ENCODE peak calls at places on chromosomes 16 and 17, in six cellular contexts. X is A549, Z is K562, L is H1, D is GM12878, P is SK-N-SH. T is an unnamed sample.

GRCh38 chr16:555528-556478 is 4.4 kb upstream of the PRR35 start:
- DNase-seq in X (no peak), Z (no peak), L (no peak), D (no peak), P (peak), T (no peak)

GRCh38 chr16:51113254-51114125 is 37.6 kb downstream of the SALL1 start:
- DNase-seq in X (no peak), Z (no peak), L (no peak), D (no peak), P (no peak), T (no peak)

GRCh38 chr16:51755039-51755501 is 604.0 kb upstream of the SALL1 start:
- DNase-seq in X (no peak), Z (no peak), L (no peak), D (no peak), P (no peak), T (no peak)

GRCh38 chr17:56809820-56810179 is 23.9 kb downstream of the C17orf67 start:
- DNase-seq in X (no peak), Z (no peak), L (no peak), D (no peak), P (no peak), T (no peak)

GRCh38 chr16:55051571-55051970 is 120.9 kb downstream of the IRX5 start:
- DNase-seq in X (no peak), Z (no peak), L (no peak), D (no peak), P (no peak), T (no peak)

GRCh38 chr16:78665373-78665772 is 565.9 kb downstream of the WWOX start:
- DNase-seq in X (no peak), Z (no peak), L (no peak), D (no peak), P (no peak), T (no peak)

GRCh38 chr16:2686912-2687507 is 4.7 kb downstream of the KCTD5 start:
- DNase-seq in X (no peak), Z (peak), L (no peak), D (peak), P (no peak), T (no peak)

GRCh38 chr17:43212641-43213490 is 1.2 kb downstream of the TMEM106A start:
- DNase-seq in X (no peak), Z (no peak), L (no peak), D (peak), P (no peak), T (no peak)

GRCh38 chr16:2079311-2079800 is 31.6 kb downstream of the TSC2 start:
- DNase-seq in X (no peak), Z (no peak), L (no peak), D (no peak), P (no peak), T (no peak)

GRCh38 chr16:4936991-4937781 is at the start of gene PPL:
- DNase-seq in X (no peak), Z (peak), L (no peak), D (no peak), P (peak), T (peak)

GRCh38 chr16:88719267-88719932 is 13.1 kb downstream of the CTU2 start:
- DNase-seq in X (no peak), Z (no peak), L (no peak), D (no peak), P (no peak), T (no peak)

GRCh38 chr17:61720016-61720795 is 129.2 kb upstream of the NACA2 start:
- DNase-seq in X (no peak), Z (no peak), L (no peak), D (no peak), P (no peak), T (no peak)

GRCh38 chr17:45146616-45147101 is 1.6 kb upstream of the HEXIM1 start:
- DNase-seq in X (no peak), Z (peak), L (no peak), D (no peak), P (no peak), T (no peak)

GRCh38 chr16:2199095-2199494 is 2.7 kb upstream of the CASKIN1 start:
- DNase-seq in X (no peak), Z (no peak), L (no peak), D (no peak), P (no peak), T (no peak)

GRCh38 chr17:39139137-39139516 is 12.3 kb downstream of the PLXDC1 start:
- DNase-seq in X (peak), Z (no peak), L (no peak), D (no peak), P (no peak), T (no peak)

GRCh38 chr17:79630120-79630519 is 19.3 kb upstream of the RBFOX3 start:
- DNase-seq in X (peak), Z (no peak), L (no peak), D (no peak), P (peak), T (no peak)

GRCh38 chr17:13584701-13585080 is 17.0 kb downstream of the HS3ST3A1 start:
- DNase-seq in X (no peak), Z (no peak), L (no peak), D (no peak), P (no peak), T (no peak)

GRCh38 chr16:87198328-87198731 is 118.9 kb downstream of the C16orf95 start:
- DNase-seq in X (no peak), Z (no peak), L (no peak), D (no peak), P (peak), T (no peak)

GRCh38 chr17:43401293-43401692 is 2.5 kb downstream of the ARL4D start:
- DNase-seq in X (peak), Z (no peak), L (no peak), D (no peak), P (no peak), T (no peak)

GRCh38 chr16:88481851-88482250 is 28.8 kb downstream of the ZFPM1 start:
- DNase-seq in X (no peak), Z (no peak), L (no peak), D (no peak), P (no peak), T (no peak)

GRCh38 chr17:60039096-60039495 is 39.6 kb downstream of the HEATR6 start:
- DNase-seq in X (no peak), Z (peak), L (no peak), D (no peak), P (no peak), T (no peak)

GRCh38 chr16:997440-998051 is 16.0 kb downstream of the SOX8 start:
- DNase-seq in X (peak), Z (no peak), L (peak), D (no peak), P (no peak), T (no peak)

GRCh38 chr17:70076189-70076588 is 1.2 kb downstream of the KCNJ16 start:
- DNase-seq in X (no peak), Z (no peak), L (no peak), D (no peak), P (no peak), T (no peak)

GRCh38 chr17:49582789-49583188 is 7.1 kb downstream of the NXPH3 start:
- DNase-seq in X (no peak), Z (no peak), L (no peak), D (no peak), P (peak), T (no peak)

GRCh38 chr16:54284319-54284930 is 2.2 kb downstream of the IRX3 start:
- DNase-seq in X (no peak), Z (no peak), L (no peak), D (no peak), P (peak), T (no peak)

GRCh38 chr17:77140878-77141767 is at the start of gene SEC14L1:
- DNase-seq in X (no peak), Z (no peak), L (peak), D (no peak), P (peak), T (peak)

GRCh38 chr16:81945665-81946064 is 65.6 kb downstream of the SDR42E1 start:
- DNase-seq in X (no peak), Z (no peak), L (no peak), D (no peak), P (no peak), T (no peak)

GRCh38 chr16:55252577-55252976 is 71.4 kb upstream of the IRX6 start:
- DNase-seq in X (no peak), Z (no peak), L (no peak), D (no peak), P (no peak), T (no peak)

GRCh38 chr17:27741971-27742370 is 58.4 kb downstream of the NOS2 start:
- DNase-seq in X (no peak), Z (no peak), L (no peak), D (no peak), P (no peak), T (no peak)

GRCh38 chr17:27743288-27743885 is 56.9 kb downstream of the NOS2 start:
- DNase-seq in X (no peak), Z (no peak), L (no peak), D (no peak), P (no peak), T (no peak)

GRCh38 chr17:27746881-27747280 is 53.4 kb downstream of the NOS2 start:
- DNase-seq in X (no peak), Z (no peak), L (no peak), D (no peak), P (no peak), T (no peak)

GRCh38 chr17:27741361-27741861 is 58.9 kb downstream of the NOS2 start:
- DNase-seq in X (no peak), Z (no peak), L (no peak), D (no peak), P (no peak), T (no peak)
- TF ChIP-seq CHD2 in X (no peak), Z (no peak), L (no peak), D (no peak), P (no peak), T (no peak)

DNA sequence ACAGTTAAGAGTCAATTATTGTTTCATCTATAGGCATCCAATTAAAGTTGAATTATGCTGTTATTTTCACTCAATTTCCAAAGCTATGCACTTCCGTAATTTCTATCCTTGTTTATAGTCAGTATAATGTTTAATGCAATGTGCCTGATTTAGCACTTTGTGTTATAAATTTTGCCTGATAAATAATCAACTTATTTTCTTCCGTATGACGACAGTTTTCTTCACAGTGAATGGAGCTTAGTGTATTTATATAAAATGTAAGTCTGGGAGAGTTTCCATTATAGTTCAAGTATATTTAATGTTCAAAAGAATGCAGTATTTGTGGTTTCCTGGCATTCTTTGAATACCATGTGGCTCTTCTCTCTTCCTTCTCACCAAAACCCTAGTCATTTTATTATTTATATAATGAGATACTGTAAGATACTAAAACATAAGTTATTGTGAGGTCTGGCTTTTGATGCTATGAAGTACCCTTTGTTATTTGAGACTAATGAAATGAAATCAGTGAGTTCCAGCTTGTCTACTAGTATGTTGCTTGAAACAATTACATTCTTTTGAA is 240.6 kb downstream of the PRKCA start:
- DNase-seq in X (no peak), Z (no peak), L (no peak), D (no peak), P (no peak), T (peak)
- TF ChIP-seq CHD2 in X (no peak), Z (no peak), L (no peak), D (no peak), P (no peak), T (no peak)

GRCh38 chr17:8818654-8819330 is 19.6 kb upstream of the MFSD6L start:
- DNase-seq in X (no peak), Z (no peak), L (no peak), D (no peak), P (no peak), T (no peak)

GRCh38 chr17:8820311-8821010 is 21.3 kb upstream of the MFSD6L start:
- DNase-seq in X (no peak), Z (no peak), L (no peak), D (no peak), P (no peak), T (no peak)

GRCh38 chr17:8821446-8822105 is 22.4 kb upstream of the MFSD6L start:
- DNase-seq in X (no peak), Z (no peak), L (no peak), D (no peak), P (no peak), T (no peak)

GRCh38 chr17:8822401-8823035 is 23.4 kb upstream of the MFSD6L start:
- DNase-seq in X (no peak), Z (no peak), L (no peak), D (no peak), P (no peak), T (no peak)

GRCh38 chr17:8818047-8818446 is 18.9 kb upstream of the MFSD6L start:
- DNase-seq in X (no peak), Z (no peak), L (no peak), D (no peak), P (no peak), T (no peak)
- TF ChIP-seq CHD2 in X (no peak), Z (no peak), L (no peak), D (no peak), P (no peak), T (no peak)

GRCh38 chr17:73458191-73458590 is 146.4 kb upstream of the CDC42EP4 start:
- DNase-seq in X (no peak), Z (no peak), L (no peak), D (no peak), P (no peak), T (no peak)
- TF ChIP-seq CHD2 in X (no peak), Z (no peak), L (no peak), D (no peak), P (no peak), T (no peak)

DNA sequence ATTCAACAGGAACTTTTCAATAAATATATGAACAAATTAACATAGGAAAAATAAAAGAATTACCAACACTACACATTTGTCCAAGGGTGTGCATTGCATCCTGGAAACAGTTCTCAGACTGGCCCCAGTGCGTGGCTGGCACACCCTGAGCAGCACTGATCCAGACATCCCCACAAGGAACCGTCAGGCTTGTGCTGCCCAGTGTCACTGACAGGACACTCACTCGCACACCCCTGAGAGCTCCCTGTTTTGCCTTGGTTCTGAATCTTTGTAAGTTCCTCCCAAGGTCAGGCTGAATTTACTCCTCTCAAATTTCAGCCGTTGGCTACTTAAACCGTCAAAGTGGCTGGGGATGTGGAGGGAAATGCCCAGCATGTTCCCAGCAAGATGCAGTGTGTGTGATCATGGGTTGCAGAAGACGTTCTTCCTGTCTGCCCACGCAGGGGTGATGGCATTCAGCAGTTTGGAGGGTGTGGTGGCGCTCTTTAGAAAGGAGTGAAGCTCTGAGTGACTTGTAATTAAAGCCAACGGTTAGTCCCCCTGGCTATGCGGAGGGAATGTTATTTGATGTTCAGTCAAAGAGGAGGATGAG is 1.7 kb downstream of the MT2A start:
- DNase-seq in X (peak), Z (no peak), L (no peak), D (peak), P (no peak), T (peak)
- TF ChIP-seq CHD2 in X (no peak), Z (no peak), L (no peak), D (no peak), P (no peak), T (no peak)

DNA sequence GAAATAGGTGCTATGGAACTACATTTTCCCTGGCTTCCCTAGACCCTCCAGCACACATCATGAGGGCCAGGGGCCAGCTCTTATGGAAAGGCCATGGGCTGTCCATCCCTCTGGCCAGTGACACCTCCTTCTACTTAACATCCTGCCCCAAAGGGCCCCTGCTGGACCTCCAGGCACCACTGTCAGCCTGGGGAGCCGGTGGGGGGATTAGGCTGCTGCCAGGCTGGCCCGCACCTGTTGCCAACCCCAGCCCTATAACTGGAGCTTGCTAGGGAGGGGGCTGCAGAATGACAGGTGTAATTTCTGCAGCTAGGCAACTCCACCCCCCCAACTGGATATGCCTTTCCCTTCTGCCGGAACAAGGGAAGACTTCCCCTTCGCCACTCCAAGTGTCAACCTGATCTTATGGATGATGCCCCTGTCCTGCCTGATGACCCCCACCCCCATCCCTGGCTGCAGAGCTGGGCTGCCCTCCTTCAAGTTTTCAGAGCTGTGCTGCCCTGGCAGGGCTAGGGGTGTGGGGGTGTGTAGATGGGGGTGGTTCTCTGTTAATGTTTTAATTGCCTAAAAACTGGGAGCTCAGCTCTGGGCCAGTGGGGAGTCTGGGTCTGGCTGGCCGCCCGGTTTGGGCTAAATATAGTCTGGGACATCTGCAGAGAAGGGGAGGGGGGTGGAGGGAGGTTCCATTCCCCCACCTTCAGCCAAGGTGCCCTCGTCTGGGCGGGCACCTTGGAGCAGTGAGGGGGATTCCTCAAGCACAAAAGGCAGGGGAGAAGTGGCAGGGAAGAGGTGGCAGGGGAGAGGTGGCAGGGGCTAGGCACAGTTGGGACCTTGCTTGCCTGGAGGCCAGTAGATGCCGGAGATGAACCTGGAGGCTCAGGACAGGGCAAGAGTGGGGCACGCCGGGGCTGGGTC is 12.8 kb downstream of the RARA start:
- DNase-seq in X (no peak), Z (no peak), L (no peak), D (no peak), P (no peak), T (no peak)
- TF ChIP-seq CHD2 in X (no peak), Z (no peak), L (no peak), D (no peak), P (no peak), T (no peak)

GRCh38 chr16:11595908-11596504 is 9.3 kb upstream of the LITAF start:
- DNase-seq in X (no peak), Z (no peak), L (no peak), D (no peak), P (no peak), T (no peak)
- TF ChIP-seq CHD2 in X (no peak), Z (no peak), L (no peak), D (no peak), P (no peak), T (no peak)